ENCODE peak calls at places on chromosomes 6 and 20, in six cellular contexts. One of them, this sample, is unnamed.

GRCh38 chr20:59932616-59933295 is 681 bp downstream of the SYCP2 start:
- DNase-seq in HCEC 1CT: no peak
- DNase-seq in HEK293T: no peak
- DNase-seq in stimulated activated CD8-positive, alpha-beta memory T cell treated with anti-CD3 and anti-CD28 coated beads, Interleukin-12 subunit alpha, Interleukin-12 subunit beta, amount 100 ng/mL, for 4 hours: no peak
- DNase-seq in heart left ventricle: peak
- DNase-seq in OCI-LY7: no peak
- DNase-seq in this sample: no peak

GRCh38 chr6:33853026-33853425 is 49.2 kb upstream of the MLN start:
- DNase-seq in HCEC 1CT: no peak
- DNase-seq in HEK293T: no peak
- DNase-seq in stimulated activated CD8-positive, alpha-beta memory T cell treated with anti-CD3 and anti-CD28 coated beads, Interleukin-12 subunit alpha, Interleukin-12 subunit beta, amount 100 ng/mL, for 4 hours: no peak
- DNase-seq in heart left ventricle: no peak
- DNase-seq in OCI-LY7: no peak
- DNase-seq in this sample: no peak

GRCh38 chr6:22748681-22749080 is 179.3 kb downstream of the HDGFL1 start:
- DNase-seq in HCEC 1CT: no peak
- DNase-seq in HEK293T: no peak
- DNase-seq in stimulated activated CD8-positive, alpha-beta memory T cell treated with anti-CD3 and anti-CD28 coated beads, Interleukin-12 subunit alpha, Interleukin-12 subunit beta, amount 100 ng/mL, for 4 hours: no peak
- DNase-seq in heart left ventricle: no peak
- DNase-seq in OCI-LY7: no peak
- DNase-seq in this sample: no peak

GRCh38 chr6:24887520-24887919 is 48.2 kb downstream of the RIPOR2 start:
- DNase-seq in HCEC 1CT: no peak
- DNase-seq in HEK293T: no peak
- DNase-seq in stimulated activated CD8-positive, alpha-beta memory T cell treated with anti-CD3 and anti-CD28 coated beads, Interleukin-12 subunit alpha, Interleukin-12 subunit beta, amount 100 ng/mL, for 4 hours: no peak
- DNase-seq in heart left ventricle: no peak
- DNase-seq in OCI-LY7: no peak
- DNase-seq in this sample: no peak

GRCh38 chr6:7137335-7138106 is 29.8 kb downstream of the RREB1 start:
- DNase-seq in HCEC 1CT: peak
- DNase-seq in HEK293T: peak
- DNase-seq in stimulated activated CD8-positive, alpha-beta memory T cell treated with anti-CD3 and anti-CD28 coated beads, Interleukin-12 subunit alpha, Interleukin-12 subunit beta, amount 100 ng/mL, for 4 hours: no peak
- DNase-seq in heart left ventricle: peak
- DNase-seq in OCI-LY7: peak
- DNase-seq in this sample: no peak

GRCh38 chr20:16599257-16599656 is 26.0 kb upstream of the KIF16B start:
- DNase-seq in HCEC 1CT: no peak
- DNase-seq in HEK293T: no peak
- DNase-seq in stimulated activated CD8-positive, alpha-beta memory T cell treated with anti-CD3 and anti-CD28 coated beads, Interleukin-12 subunit alpha, Interleukin-12 subunit beta, amount 100 ng/mL, for 4 hours: no peak
- DNase-seq in heart left ventricle: no peak
- DNase-seq in OCI-LY7: no peak
- DNase-seq in this sample: no peak

GRCh38 chr20:4406627-4407026 is 315.1 kb upstream of the PRND start:
- DNase-seq in HCEC 1CT: peak
- DNase-seq in HEK293T: no peak
- DNase-seq in stimulated activated CD8-positive, alpha-beta memory T cell treated with anti-CD3 and anti-CD28 coated beads, Interleukin-12 subunit alpha, Interleukin-12 subunit beta, amount 100 ng/mL, for 4 hours: no peak
- DNase-seq in heart left ventricle: no peak
- DNase-seq in OCI-LY7: no peak
- DNase-seq in this sample: no peak

GRCh38 chr6:123489589-123489988 is 147.2 kb downstream of the TRDN start:
- DNase-seq in HCEC 1CT: no peak
- DNase-seq in HEK293T: no peak
- DNase-seq in stimulated activated CD8-positive, alpha-beta memory T cell treated with anti-CD3 and anti-CD28 coated beads, Interleukin-12 subunit alpha, Interleukin-12 subunit beta, amount 100 ng/mL, for 4 hours: no peak
- DNase-seq in heart left ventricle: no peak
- DNase-seq in OCI-LY7: no peak
- DNase-seq in this sample: no peak

GRCh38 chr6:138499303-138499991 is at the start of gene NHSL1:
- DNase-seq in HCEC 1CT: no peak
- DNase-seq in HEK293T: peak
- DNase-seq in stimulated activated CD8-positive, alpha-beta memory T cell treated with anti-CD3 and anti-CD28 coated beads, Interleukin-12 subunit alpha, Interleukin-12 subunit beta, amount 100 ng/mL, for 4 hours: no peak
- DNase-seq in heart left ventricle: no peak
- DNase-seq in OCI-LY7: peak
- DNase-seq in this sample: no peak

GRCh38 chr6:136914947-136915346 is 7.2 kb upstream of the SLC35D3 start:
- DNase-seq in HCEC 1CT: no peak
- DNase-seq in HEK293T: no peak
- DNase-seq in stimulated activated CD8-positive, alpha-beta memory T cell treated with anti-CD3 and anti-CD28 coated beads, Interleukin-12 subunit alpha, Interleukin-12 subunit beta, amount 100 ng/mL, for 4 hours: no peak
- DNase-seq in heart left ventricle: no peak
- DNase-seq in OCI-LY7: no peak
- DNase-seq in this sample: no peak

GRCh38 chr20:9068896-9069663 is at the start of gene PLCB4:
- DNase-seq in HCEC 1CT: peak
- DNase-seq in HEK293T: peak
- DNase-seq in stimulated activated CD8-positive, alpha-beta memory T cell treated with anti-CD3 and anti-CD28 coated beads, Interleukin-12 subunit alpha, Interleukin-12 subunit beta, amount 100 ng/mL, for 4 hours: no peak
- DNase-seq in heart left ventricle: peak
- DNase-seq in OCI-LY7: no peak
- DNase-seq in this sample: peak

GRCh38 chr6:22737331-22737730 is 168.0 kb downstream of the HDGFL1 start:
- DNase-seq in HCEC 1CT: no peak
- DNase-seq in HEK293T: peak
- DNase-seq in stimulated activated CD8-positive, alpha-beta memory T cell treated with anti-CD3 and anti-CD28 coated beads, Interleukin-12 subunit alpha, Interleukin-12 subunit beta, amount 100 ng/mL, for 4 hours: no peak
- DNase-seq in heart left ventricle: no peak
- DNase-seq in OCI-LY7: no peak
- DNase-seq in this sample: peak

GRCh38 chr6:112480551-112480950 is 133.4 kb downstream of the RFPL4B start:
- DNase-seq in HCEC 1CT: peak
- DNase-seq in HEK293T: no peak
- DNase-seq in stimulated activated CD8-positive, alpha-beta memory T cell treated with anti-CD3 and anti-CD28 coated beads, Interleukin-12 subunit alpha, Interleukin-12 subunit beta, amount 100 ng/mL, for 4 hours: no peak
- DNase-seq in heart left ventricle: no peak
- DNase-seq in OCI-LY7: no peak
- DNase-seq in this sample: no peak

GRCh38 chr6:30890646-30891449 is 6.5 kb downstream of the DDR1 start:
- DNase-seq in HCEC 1CT: no peak
- DNase-seq in HEK293T: no peak
- DNase-seq in stimulated activated CD8-positive, alpha-beta memory T cell treated with anti-CD3 and anti-CD28 coated beads, Interleukin-12 subunit alpha, Interleukin-12 subunit beta, amount 100 ng/mL, for 4 hours: no peak
- DNase-seq in heart left ventricle: no peak
- DNase-seq in OCI-LY7: no peak
- DNase-seq in this sample: no peak

GRCh38 chr20:61628901-61629300 is 376.8 kb downstream of the CDH4 start:
- DNase-seq in HCEC 1CT: no peak
- DNase-seq in HEK293T: no peak
- DNase-seq in stimulated activated CD8-positive, alpha-beta memory T cell treated with anti-CD3 and anti-CD28 coated beads, Interleukin-12 subunit alpha, Interleukin-12 subunit beta, amount 100 ng/mL, for 4 hours: no peak
- DNase-seq in heart left ventricle: peak
- DNase-seq in OCI-LY7: no peak
- DNase-seq in this sample: no peak

GRCh38 chr6:114167583-114168576 is 174.9 kb downstream of the HS3ST5 start:
- DNase-seq in HCEC 1CT: no peak
- DNase-seq in HEK293T: peak
- DNase-seq in stimulated activated CD8-positive, alpha-beta memory T cell treated with anti-CD3 and anti-CD28 coated beads, Interleukin-12 subunit alpha, Interleukin-12 subunit beta, amount 100 ng/mL, for 4 hours: no peak
- DNase-seq in heart left ventricle: no peak
- DNase-seq in OCI-LY7: no peak
- DNase-seq in this sample: no peak

GRCh38 chr6:39961178-39961577 is 26.9 kb upstream of the MOCS1 start:
- DNase-seq in HCEC 1CT: no peak
- DNase-seq in HEK293T: no peak
- DNase-seq in stimulated activated CD8-positive, alpha-beta memory T cell treated with anti-CD3 and anti-CD28 coated beads, Interleukin-12 subunit alpha, Interleukin-12 subunit beta, amount 100 ng/mL, for 4 hours: no peak
- DNase-seq in heart left ventricle: peak
- DNase-seq in OCI-LY7: no peak
- DNase-seq in this sample: no peak

GRCh38 chr20:39661833-39662232 is 699.7 kb downstream of the DHX35 start:
- DNase-seq in HCEC 1CT: no peak
- DNase-seq in HEK293T: no peak
- DNase-seq in stimulated activated CD8-positive, alpha-beta memory T cell treated with anti-CD3 and anti-CD28 coated beads, Interleukin-12 subunit alpha, Interleukin-12 subunit beta, amount 100 ng/mL, for 4 hours: no peak
- DNase-seq in heart left ventricle: no peak
- DNase-seq in OCI-LY7: no peak
- DNase-seq in this sample: no peak

GRCh38 chr6:41626917-41627316 is 11.4 kb upstream of the MDFI start:
- DNase-seq in HCEC 1CT: no peak
- DNase-seq in HEK293T: no peak
- DNase-seq in stimulated activated CD8-positive, alpha-beta memory T cell treated with anti-CD3 and anti-CD28 coated beads, Interleukin-12 subunit alpha, Interleukin-12 subunit beta, amount 100 ng/mL, for 4 hours: no peak
- DNase-seq in heart left ventricle: no peak
- DNase-seq in OCI-LY7: no peak
- DNase-seq in this sample: no peak

GRCh38 chr20:47406849-47407682 is 50.6 kb upstream of the ZMYND8 start:
- DNase-seq in HCEC 1CT: no peak
- DNase-seq in HEK293T: no peak
- DNase-seq in stimulated activated CD8-positive, alpha-beta memory T cell treated with anti-CD3 and anti-CD28 coated beads, Interleukin-12 subunit alpha, Interleukin-12 subunit beta, amount 100 ng/mL, for 4 hours: no peak
- DNase-seq in heart left ventricle: no peak
- DNase-seq in OCI-LY7: no peak
- DNase-seq in this sample: no peak

GRCh38 chr6:161137320-161137719 is 136.5 kb downstream of the AGPAT4 start:
- DNase-seq in HCEC 1CT: no peak
- DNase-seq in HEK293T: no peak
- DNase-seq in stimulated activated CD8-positive, alpha-beta memory T cell treated with anti-CD3 and anti-CD28 coated beads, Interleukin-12 subunit alpha, Interleukin-12 subunit beta, amount 100 ng/mL, for 4 hours: no peak
- DNase-seq in heart left ventricle: no peak
- DNase-seq in OCI-LY7: no peak
- DNase-seq in this sample: no peak

GRCh38 chr6:138645976-138646640 is 127.5 kb upstream of the CCDC28A start:
- DNase-seq in HCEC 1CT: no peak
- DNase-seq in HEK293T: no peak
- DNase-seq in stimulated activated CD8-positive, alpha-beta memory T cell treated with anti-CD3 and anti-CD28 coated beads, Interleukin-12 subunit alpha, Interleukin-12 subunit beta, amount 100 ng/mL, for 4 hours: no peak
- DNase-seq in heart left ventricle: no peak
- DNase-seq in OCI-LY7: no peak
- DNase-seq in this sample: no peak

GRCh38 chr20:32470025-32470861 is 112.1 kb downstream of the ASXL1 start:
- DNase-seq in HCEC 1CT: peak
- DNase-seq in HEK293T: peak
- DNase-seq in stimulated activated CD8-positive, alpha-beta memory T cell treated with anti-CD3 and anti-CD28 coated beads, Interleukin-12 subunit alpha, Interleukin-12 subunit beta, amount 100 ng/mL, for 4 hours: no peak
- DNase-seq in heart left ventricle: peak
- DNase-seq in OCI-LY7: peak
- DNase-seq in this sample: peak